ENCODE peak calls at places on chromosomes 6 and 20, in ten cellular contexts. W is mammary epithelial cell; O is lower lobe of right lung; R is heart left ventricle; E is ovary; U is GM23248; Q is fibroblast of lung; N is spleen; T is CD8-positive, alpha-beta memory T cell; J is lung. P is an unnamed sample.

GRCh38 chr20:57398231-57398821 is 7.1 kb downstream of the RBM38 start:
- DNase-seq in W (no peak), O (peak), R (peak), E (peak), U (no peak), Q (no peak), N (peak), T (peak), J (no peak), P (peak)

GRCh38 chr6:69926745-69927144 is 60.4 kb downstream of the COL19A1 start:
- DNase-seq in W (no peak), O (no peak), R (no peak), E (no peak), U (no peak), Q (no peak), N (no peak), T (no peak), J (no peak), P (no peak)

GRCh38 chr6:152983637-152984386 is 971 bp upstream of the FBXO5 start:
- DNase-seq in W (peak), O (peak), R (peak), E (peak), U (peak), Q (peak), N (peak), T (peak), J (peak), P (peak)

GRCh38 chr6:33161354-33162320 is 30.6 kb downstream of the COL11A2 start:
- DNase-seq in W (peak), O (peak), R (peak), E (peak), U (peak), Q (peak), N (peak), T (peak), J (peak), P (peak)

GRCh38 chr20:35225319-35226125 is 968 bp upstream of the MMP24 start:
- DNase-seq in W (no peak), O (no peak), R (no peak), E (no peak), U (no peak), Q (no peak), N (no peak), T (no peak), J (no peak), P (no peak)

GRCh38 chr6:97440590-97441176 is 157.7 kb upstream of the MMS22L start:
- DNase-seq in W (peak), O (no peak), R (no peak), E (no peak), U (peak), Q (peak), N (no peak), T (no peak), J (no peak), P (no peak)

GRCh38 chr20:41047975-41048305 is 19.3 kb downstream of the TOP1 start:
- DNase-seq in W (peak), O (no peak), R (no peak), E (no peak), U (peak), Q (peak), N (no peak), T (no peak), J (no peak), P (no peak)

GRCh38 chr6:45426251-45426650 is 48.5 kb upstream of the SUPT3H start:
- DNase-seq in W (no peak), O (no peak), R (no peak), E (no peak), U (no peak), Q (no peak), N (no peak), T (no peak), J (no peak), P (no peak)

GRCh38 chr6:132354517-132355167 is 46.6 kb downstream of the MOXD1 start:
- DNase-seq in W (peak), O (peak), R (peak), E (no peak), U (no peak), Q (no peak), N (peak), T (no peak), J (no peak), P (no peak)

GRCh38 chr6:81331526-81331925 is 421.0 kb downstream of the TENT5A start:
- DNase-seq in W (no peak), O (no peak), R (no peak), E (no peak), U (peak), Q (no peak), N (no peak), T (no peak), J (no peak), P (no peak)

GRCh38 chr20:45408646-45409213 is 641 bp downstream of the DBNDD2 start:
- DNase-seq in W (no peak), O (no peak), R (peak), E (no peak), U (no peak), Q (no peak), N (no peak), T (no peak), J (no peak), P (no peak)

GRCh38 chr20:36542019-36542488 is 735 bp downstream of the MYL9 start:
- DNase-seq in W (no peak), O (no peak), R (peak), E (peak), U (peak), Q (peak), N (peak), T (no peak), J (no peak), P (no peak)

GRCh38 chr6:108594640-108595039 is 33.9 kb downstream of the FOXO3 start:
- DNase-seq in W (no peak), O (no peak), R (peak), E (no peak), U (no peak), Q (no peak), N (no peak), T (no peak), J (peak), P (no peak)

GRCh38 chr20:40991181-40991889 is 37.3 kb upstream of the TOP1 start:
- DNase-seq in W (no peak), O (peak), R (peak), E (no peak), U (no peak), Q (no peak), N (peak), T (no peak), J (peak), P (no peak)

GRCh38 chr20:1307171-1307570 is 21.8 kb downstream of the SDCBP2 start:
- DNase-seq in W (no peak), O (no peak), R (no peak), E (no peak), U (no peak), Q (no peak), N (peak), T (no peak), J (no peak), P (no peak)

GRCh38 chr6:4698901-4699659 is 77.1 kb upstream of the CDYL start:
- DNase-seq in W (no peak), O (no peak), R (no peak), E (no peak), U (peak), Q (no peak), N (no peak), T (no peak), J (no peak), P (no peak)

GRCh38 chr6:94622784-94623183 is 954.6 kb upstream of the MANEA start:
- DNase-seq in W (no peak), O (no peak), R (no peak), E (no peak), U (no peak), Q (no peak), N (no peak), T (no peak), J (no peak), P (no peak)

GRCh38 chr6:47967843-47968242 is 143.2 kb downstream of the PTCHD4 start:
- DNase-seq in W (peak), O (no peak), R (no peak), E (no peak), U (peak), Q (peak), N (no peak), T (no peak), J (no peak), P (no peak)

GRCh38 chr6:105805581-105806023 is 280.5 kb upstream of the PRDM1 start:
- DNase-seq in W (no peak), O (no peak), R (no peak), E (no peak), U (peak), Q (peak), N (no peak), T (no peak), J (no peak), P (no peak)

GRCh38 chr6:337782-338464 is 45.6 kb downstream of the DUSP22 start:
- DNase-seq in W (no peak), O (no peak), R (no peak), E (no peak), U (no peak), Q (no peak), N (peak), T (no peak), J (no peak), P (no peak)

GRCh38 chr6:32462609-32463008 is 22.9 kb downstream of the HLA-DRA start:
- DNase-seq in W (peak), O (no peak), R (no peak), E (no peak), U (no peak), Q (no peak), N (no peak), T (no peak), J (no peak), P (no peak)

GRCh38 chr6:155272353-155273222 is 8.8 kb downstream of the CLDN20 start:
- DNase-seq in W (no peak), O (no peak), R (no peak), E (peak), U (peak), Q (peak), N (no peak), T (no peak), J (no peak), P (no peak)

GRCh38 chr6:169456840-169457239 is 203.2 kb upstream of the THBS2 start:
- DNase-seq in W (no peak), O (no peak), R (no peak), E (no peak), U (no peak), Q (no peak), N (no peak), T (no peak), J (no peak), P (no peak)

GRCh38 chr6:23388239-23388803 is 737.7 kb upstream of the NRSN1 start:
- DNase-seq in W (no peak), O (no peak), R (no peak), E (no peak), U (no peak), Q (no peak), N (no peak), T (no peak), J (no peak), P (no peak)

GRCh38 chr20:33654680-33655161 is 7.4 kb upstream of the C20orf144 start:
- DNase-seq in W (no peak), O (peak), R (no peak), E (peak), U (no peak), Q (no peak), N (peak), T (no peak), J (no peak), P (no peak)
- H3K27ac ChIP-seq in W (no peak), O (no peak), R (no peak), E (no peak), U (no peak), Q (no peak), N (no peak), T (no peak), J (no peak), P (no peak)

GRCh38 chr20:51368461-51369211 is 173.9 kb downstream of the NFATC2 start:
- DNase-seq in W (no peak), O (no peak), R (no peak), E (no peak), U (peak), Q (no peak), N (peak), T (no peak), J (no peak), P (no peak)

GRCh38 chr20:51363813-51364212 is 178.7 kb downstream of the NFATC2 start:
- DNase-seq in W (no peak), O (no peak), R (no peak), E (no peak), U (no peak), Q (no peak), N (no peak), T (no peak), J (no peak), P (no peak)

GRCh38 chr20:51363378-51363777 is 179.1 kb downstream of the NFATC2 start:
- DNase-seq in W (no peak), O (no peak), R (no peak), E (no peak), U (no peak), Q (no peak), N (peak), T (no peak), J (no peak), P (no peak)

GRCh38 chr20:51365670-51366069 is 176.8 kb downstream of the NFATC2 start:
- DNase-seq in W (peak), O (no peak), R (no peak), E (no peak), U (peak), Q (peak), N (peak), T (no peak), J (no peak), P (no peak)

DNA sequence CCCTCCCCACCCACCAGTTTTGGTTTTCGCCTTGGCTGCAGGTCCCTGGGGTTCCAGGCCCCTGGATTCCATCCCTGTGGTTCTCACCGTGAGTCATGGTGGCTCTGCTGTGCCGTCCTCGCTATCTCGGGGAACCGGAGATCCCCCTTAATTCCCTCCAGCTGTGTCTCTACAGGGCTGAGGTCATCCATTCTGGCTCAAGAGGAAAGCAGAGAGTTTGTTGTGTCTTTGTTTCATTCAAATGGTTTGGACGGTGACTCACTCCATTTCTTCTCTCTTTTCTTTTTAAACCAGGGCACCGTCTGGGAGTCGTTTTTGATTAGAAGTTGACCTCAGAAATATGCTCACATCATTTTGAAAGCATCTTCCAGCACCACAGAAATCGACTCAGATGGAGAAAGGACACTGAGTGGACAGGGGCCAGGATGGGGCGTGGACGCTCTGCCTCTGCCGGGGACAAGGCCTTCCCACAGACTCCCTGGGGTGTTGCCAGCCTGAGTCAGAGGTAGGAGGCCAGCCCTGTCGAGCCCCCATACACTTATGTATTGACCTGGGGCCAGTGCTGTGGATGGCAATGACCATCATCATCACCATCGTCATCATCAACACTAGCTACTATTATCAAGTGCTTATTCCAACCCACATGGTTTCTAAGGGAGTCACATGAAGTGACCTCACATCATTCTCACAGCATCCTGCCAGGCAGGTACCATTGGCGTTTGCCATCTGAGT is 176.2 kb downstream of the NFATC2 start:
- DNase-seq in W (peak), O (no peak), R (peak), E (peak), U (peak), Q (peak), N (peak), T (no peak), J (peak), P (no peak)
- H3K4me3 ChIP-seq in W (no peak), O (no peak), R (no peak), E (no peak), U (no peak), Q (no peak), N (no peak), T (no peak), J (no peak), P (no peak)

GRCh38 chr6:167706313-167707109 is 120.2 kb upstream of the AFDN start:
- DNase-seq in W (no peak), O (no peak), R (no peak), E (no peak), U (no peak), Q (no peak), N (peak), T (no peak), J (no peak), P (peak)
- H3K27ac ChIP-seq in W (no peak), O (no peak), R (no peak), E (no peak), U (no peak), Q (no peak), N (no peak), T (no peak), J (no peak), P (no peak)

GRCh38 chr6:139474145-139475108 is 100.0 kb upstream of the CITED2 start:
- DNase-seq in W (no peak), O (no peak), R (no peak), E (no peak), U (peak), Q (peak), N (peak), T (no peak), J (no peak), P (no peak)
- H3K4me3 ChIP-seq in W (no peak), O (peak), R (no peak), E (no peak), U (peak), Q (peak), N (no peak), T (no peak), J (no peak), P (no peak)

GRCh38 chr6:85402071-85402470 is 47.8 kb upstream of the NT5E start:
- DNase-seq in W (no peak), O (no peak), R (no peak), E (no peak), U (no peak), Q (no peak), N (no peak), T (no peak), J (no peak), P (no peak)
- H3K27ac ChIP-seq in W (peak), O (no peak), R (no peak), E (peak), U (peak), Q (peak), N (no peak), T (no peak), J (no peak), P (no peak)

P was measured in effector memory CD4-positive, alpha-beta T cell.